ENCODE peak calls at places on chromosomes 11 and 22, in six cellular contexts. X is K562, P is upper lobe of left lung, T is endothelial cell of umbilical vein, Y is heart left ventricle, N is ovary. S is an unnamed sample. For H3K36me3, the result is how much of the 10 kb centered on the place peaks cover.

GRCh38 chr22:38069372-38070249 is 12.4 kb downstream of the PICK1 start:
- DNase-seq in N (peak), Y (peak), T (peak), P (no peak), X (peak), S (peak)

GRCh38 chr11:109439684-109440083 is 17.7 kb downstream of the C11orf87 start:
- DNase-seq in P (no peak), Y (no peak), X (no peak), T (no peak), N (no peak), S (no peak)

GRCh38 chr11:118216621-118217526 is 7.9 kb downstream of the JAML start:
- DNase-seq in N (no peak), P (no peak), T (peak), Y (no peak), X (no peak), S (no peak)

GRCh38 chr22:36433318-36434231 is 45.8 kb upstream of the MYH9 start:
- DNase-seq in Y (no peak), T (peak), X (no peak), N (no peak), P (no peak), S (peak)

GRCh38 chr22:38732251-38732815 is 23.5 kb downstream of the SUN2 start:
- DNase-seq in T (no peak), X (no peak), P (peak), Y (no peak), N (peak), S (peak)

GRCh38 chr11:130212431-130212961 is 52.9 kb downstream of the ST14 start:
- DNase-seq in Y (peak), T (no peak), X (no peak), N (no peak), P (no peak), S (no peak)

GRCh38 chr22:46578824-46579561 is 41.2 kb upstream of the GRAMD4 start:
- DNase-seq in Y (peak), X (no peak), T (no peak), N (no peak), P (peak), S (peak)

GRCh38 chr22:32801001-32801435 is 487 bp upstream of the TIMP3 start:
- DNase-seq in N (no peak), Y (no peak), T (no peak), P (no peak), X (no peak), S (no peak)

GRCh38 chr11:29989181-29989580 is 27.6 kb downstream of the KCNA4 start:
- DNase-seq in T (no peak), X (no peak), N (no peak), Y (no peak), P (no peak), S (no peak)

GRCh38 chr11:64234840-64235379 is 526 bp downstream of the VEGFB start:
- DNase-seq in T (no peak), P (peak), Y (peak), X (peak), N (peak), S (no peak)

GRCh38 chr11:111417011-111417765 is 38.1 kb upstream of the POU2AF1 start:
- DNase-seq in Y (no peak), T (no peak), N (no peak), X (no peak), P (no peak), S (no peak)

GRCh38 chr11:102528618-102529017 is 1.9 kb downstream of the MMP7 start:
- DNase-seq in P (no peak), Y (no peak), N (no peak), X (no peak), T (no peak), S (no peak)

GRCh38 chr22:19597399-19597735 is 73.2 kb upstream of the CLDN5 start:
- DNase-seq in X (peak), P (no peak), Y (no peak), T (peak), N (no peak), S (no peak)

GRCh38 chr22:40417041-40417440 is 46.6 kb downstream of the SGSM3 start:
- DNase-seq in T (no peak), P (peak), N (no peak), Y (no peak), X (no peak), S (no peak)

GRCh38 chr22:49915610-49916009 is 2.6 kb downstream of the ALG12 start:
- DNase-seq in X (no peak), Y (no peak), T (no peak), N (no peak), P (no peak), S (no peak)

GRCh38 chr11:124977006-124977405 is 23.0 kb downstream of the CCDC15 start:
- DNase-seq in Y (no peak), T (peak), X (no peak), P (no peak), N (no peak), S (no peak)

GRCh38 chr22:46074771-46075551 is 75.4 kb upstream of the PPARA start:
- DNase-seq in X (no peak), T (no peak), P (peak), N (peak), Y (no peak), S (peak)

GRCh38 chr22:50694766-50695420 is 22.3 kb downstream of the SHANK3 start:
- DNase-seq in P (no peak), T (no peak), N (peak), Y (no peak), X (no peak), S (peak)

GRCh38 chr11:73259406-73260126 is 12.6 kb upstream of the P2RY6 start:
- DNase-seq in P (no peak), X (no peak), N (no peak), T (no peak), Y (peak), S (no peak)

GRCh38 chr11:65440831-65441499 is 18.4 kb downstream of the NEAT1 start:
- DNase-seq in T (peak), X (no peak), N (no peak), Y (no peak), P (no peak), S (peak)

DNA sequence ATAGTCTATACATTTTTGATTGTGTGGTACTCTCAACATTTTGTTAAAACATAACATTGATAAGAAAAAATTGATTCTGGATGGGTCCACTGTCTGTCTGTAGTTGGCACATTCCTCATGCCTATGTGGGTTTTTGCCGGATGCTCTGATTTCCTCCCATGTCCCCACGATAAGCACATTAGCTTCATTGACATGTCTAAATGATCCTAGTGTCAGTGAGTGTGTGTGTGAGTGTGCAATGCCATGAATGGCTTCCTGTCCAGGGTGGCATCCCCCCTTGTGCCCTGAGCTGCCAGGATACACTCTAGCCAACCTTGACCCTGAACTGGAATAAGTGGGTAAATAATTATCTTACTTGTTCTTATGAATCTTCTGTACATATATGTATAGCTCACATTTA is 5.4 kb downstream of the SFI1 start:
- DNase-seq in N (no peak), Y (no peak), P (no peak), T (no peak), X (no peak), S (no peak)
- H3K36me3 ChIP-seq in N (under half), Y (under half), P (under half), T (under half), X (under half), S (under half)

DNA sequence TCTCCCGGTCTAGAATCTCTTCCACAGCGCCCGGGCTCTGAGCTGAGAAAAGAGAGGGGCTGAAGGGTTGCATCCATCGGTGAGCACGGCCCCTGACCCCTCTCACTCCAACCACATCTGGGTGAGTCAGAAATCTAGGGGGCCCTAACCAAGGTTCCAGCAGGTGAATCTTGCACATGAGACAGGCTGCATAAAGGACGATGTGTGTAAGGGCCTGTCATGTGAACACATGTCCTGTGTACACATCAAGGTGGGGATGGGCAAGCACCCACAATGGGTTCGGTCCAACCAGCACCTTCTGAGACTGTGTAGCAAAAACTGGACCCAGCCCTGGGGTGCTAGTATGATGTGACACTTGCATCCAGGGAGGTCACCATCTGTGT is 1.2 kb downstream of the BET1L start:
- DNase-seq in P (no peak), Y (no peak), X (no peak), N (peak), T (no peak), S (peak)
- TF ChIP-seq POLR2A in P (no peak), Y (no peak), X (no peak), N (no peak), T (no peak), S (no peak)

DNA sequence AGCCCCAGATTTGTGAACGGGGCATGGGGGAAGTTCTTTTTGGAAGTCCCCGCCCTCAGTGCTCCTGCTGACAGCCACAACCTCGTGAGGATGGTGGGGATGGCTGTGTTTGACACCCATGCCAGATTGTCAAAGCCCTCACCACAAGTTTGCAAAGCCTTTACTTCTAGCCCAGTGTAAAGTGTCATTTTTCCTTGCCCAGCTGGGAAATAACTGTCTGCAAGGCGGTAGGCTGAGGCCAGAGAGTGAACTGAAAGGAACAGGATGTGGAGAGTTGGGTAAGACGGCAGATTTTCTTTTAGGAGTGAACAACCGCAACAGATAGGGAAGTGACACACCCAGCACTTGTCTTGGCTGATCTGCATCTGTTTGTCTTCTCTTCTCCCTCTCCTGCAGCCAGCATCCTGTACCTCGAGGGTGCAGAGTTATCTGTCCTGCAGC is 13.6 kb downstream of the IL17RA start:
- DNase-seq in Y (no peak), X (no peak), T (no peak), N (no peak), P (no peak), S (no peak)
- H3K36me3 ChIP-seq in Y (under half), X (half or more), T (under half), N (under half), P (half or more), S (under half)

DNA sequence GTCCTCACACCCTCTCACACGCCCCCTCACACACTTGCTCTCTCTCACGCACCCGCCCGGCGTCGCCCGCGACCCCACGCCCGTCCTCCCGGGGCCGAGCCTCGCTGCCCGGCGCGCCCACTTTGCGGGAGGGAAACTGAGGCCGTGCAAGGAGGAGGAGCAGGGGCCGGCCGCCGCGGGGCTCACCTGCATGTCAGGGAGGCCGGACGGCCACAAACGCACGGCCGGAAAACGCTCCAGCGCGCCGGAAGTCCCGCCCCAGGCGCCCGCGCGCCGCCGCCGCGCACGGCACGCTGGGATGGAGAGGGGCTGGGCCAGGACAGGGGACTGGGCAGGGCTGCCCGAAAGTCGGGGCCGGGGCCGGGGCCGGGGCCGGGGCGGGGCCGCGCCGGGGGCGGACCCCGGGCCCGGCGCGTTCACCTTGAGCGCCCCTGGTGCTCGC is at the start of gene CHID1:
- DNase-seq in Y (peak), P (peak), N (peak), X (peak), T (peak), S (peak)
- TF ChIP-seq POLR2A in Y (peak), P (no peak), N (peak), X (peak), T (peak), S (no peak)

DNA sequence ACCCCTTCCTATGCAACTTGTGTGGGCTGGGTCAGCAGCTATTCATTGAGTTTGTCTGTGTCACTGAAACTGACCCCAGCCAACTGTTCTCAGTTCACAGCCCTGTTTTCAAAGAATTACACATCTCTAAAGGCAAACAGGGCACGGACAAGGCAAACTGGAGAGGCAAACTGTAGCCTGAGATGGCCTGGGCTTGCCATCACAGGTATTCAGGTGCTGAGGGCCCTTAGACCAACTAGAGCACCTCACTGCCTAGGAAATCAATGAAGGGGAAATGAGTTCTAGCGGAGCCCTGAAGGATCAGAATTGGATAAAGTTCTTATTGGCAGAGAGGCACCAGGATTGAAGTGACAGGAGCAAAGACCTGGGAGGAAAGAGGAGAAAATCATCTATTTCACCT is 24.0 kb downstream of the PIK3IP1 start:
- DNase-seq in Y (no peak), T (no peak), N (no peak), P (no peak), X (no peak), S (no peak)
- H3K36me3 ChIP-seq in Y (under half), T (under half), N (under half), P (half or more), X (under half), S (under half)

GRCh38 chr22:47655930-47656329 is 893.5 kb downstream of the TBC1D22A start:
- DNase-seq in P (no peak), N (no peak), T (no peak), X (no peak), Y (no peak), S (no peak)
- TF ChIP-seq POLR2A in P (no peak), N (no peak), T (no peak), X (no peak), Y (no peak), S (no peak)

DNA sequence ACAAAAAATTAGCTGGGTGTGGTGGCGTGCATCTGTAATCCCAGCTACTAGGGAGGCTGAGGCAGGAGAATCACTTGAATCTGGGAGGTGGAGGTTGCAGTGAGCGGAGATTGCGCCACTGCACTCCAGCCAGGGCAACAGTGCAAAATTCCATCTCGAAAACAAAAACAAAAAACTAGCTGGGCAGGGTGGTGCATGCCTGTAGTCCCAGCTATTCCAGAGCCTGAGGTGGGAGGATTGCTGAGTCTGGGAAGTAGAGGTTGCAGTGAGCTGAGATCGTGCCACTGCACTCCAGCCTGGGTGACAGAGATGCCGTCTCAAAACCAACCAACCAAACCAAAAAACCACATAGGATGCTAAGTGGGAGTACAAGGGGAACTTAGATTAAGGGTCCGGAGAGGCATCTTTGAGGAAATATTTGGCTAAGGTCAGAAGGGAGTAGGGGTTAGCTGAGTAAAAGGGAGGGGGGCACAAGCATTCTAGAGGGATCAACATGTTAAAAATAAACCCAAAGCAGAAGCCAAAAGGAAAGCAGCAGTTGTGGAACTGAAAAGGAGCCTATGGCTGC is 10.2 kb downstream of the PHF5A start:
- DNase-seq in Y (no peak), T (no peak), X (no peak), P (no peak), N (no peak), S (no peak)
- H3K36me3 ChIP-seq in Y (under half), T (under half), X (under half), P (half or more), N (under half), S (under half)

DNA sequence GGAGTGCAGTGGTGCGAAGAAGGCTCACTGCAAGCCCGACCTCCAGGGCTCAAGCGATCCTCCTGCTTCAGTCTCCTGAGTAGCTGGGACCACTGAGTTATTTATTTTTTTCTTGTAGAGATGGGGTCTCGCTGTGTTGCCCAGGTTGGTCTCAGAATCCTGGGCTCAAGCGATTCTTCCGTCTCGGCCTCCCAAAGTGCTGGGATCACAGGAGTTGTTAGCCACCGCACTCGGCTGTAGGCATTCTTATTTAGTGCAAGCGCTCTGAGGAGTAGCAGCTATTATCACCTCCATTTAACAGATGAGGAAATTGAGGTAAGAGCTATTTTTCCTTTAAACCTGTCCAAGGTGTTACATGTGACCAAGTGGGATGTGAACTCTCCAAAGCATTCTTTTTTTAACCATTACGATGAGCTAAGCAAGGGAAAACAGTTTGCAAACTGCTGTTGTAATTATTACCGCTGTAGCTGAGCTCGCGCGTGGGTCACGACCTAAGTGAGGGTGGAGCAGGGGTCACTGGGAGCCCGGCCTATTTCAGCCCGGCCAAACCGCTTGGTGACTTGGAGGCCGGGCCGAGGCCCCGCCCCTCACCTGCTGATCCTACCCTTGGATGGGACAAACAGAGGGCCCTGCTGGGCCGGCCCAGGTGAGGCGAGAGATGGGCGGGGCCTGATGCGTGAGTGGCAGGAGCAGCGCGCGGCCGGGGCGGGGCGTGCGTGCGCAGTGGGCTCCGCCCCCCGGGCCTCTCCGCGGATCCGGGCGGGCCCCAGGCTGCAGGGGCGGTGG is 449 bp upstream of the KREMEN1 start:
- DNase-seq in Y (peak), T (peak), P (peak), N (peak), X (peak), S (peak)
- TF ChIP-seq POLR2A in Y (no peak), T (no peak), P (no peak), N (no peak), X (no peak), S (no peak)

GRCh38 chr11:62545437-62546243 is 966 bp downstream of the AHNAK start:
- DNase-seq in N (peak), P (peak), T (peak), Y (peak), X (peak), S (peak)

GRCh38 chr11:62546937-62547625 is 475 bp upstream of the AHNAK start:
- DNase-seq in N (peak), X (no peak), T (peak), Y (no peak), P (peak), S (no peak)

GRCh38 chr11:62547691-62548281 is 1.2 kb upstream of the AHNAK start:
- DNase-seq in Y (peak), N (no peak), X (no peak), T (peak), P (no peak), S (peak)

GRCh38 chr11:62546244-62546936 is at the start of gene AHNAK:
- DNase-seq in Y (peak), P (peak), N (peak), X (peak), T (peak), S (peak)

DNA sequence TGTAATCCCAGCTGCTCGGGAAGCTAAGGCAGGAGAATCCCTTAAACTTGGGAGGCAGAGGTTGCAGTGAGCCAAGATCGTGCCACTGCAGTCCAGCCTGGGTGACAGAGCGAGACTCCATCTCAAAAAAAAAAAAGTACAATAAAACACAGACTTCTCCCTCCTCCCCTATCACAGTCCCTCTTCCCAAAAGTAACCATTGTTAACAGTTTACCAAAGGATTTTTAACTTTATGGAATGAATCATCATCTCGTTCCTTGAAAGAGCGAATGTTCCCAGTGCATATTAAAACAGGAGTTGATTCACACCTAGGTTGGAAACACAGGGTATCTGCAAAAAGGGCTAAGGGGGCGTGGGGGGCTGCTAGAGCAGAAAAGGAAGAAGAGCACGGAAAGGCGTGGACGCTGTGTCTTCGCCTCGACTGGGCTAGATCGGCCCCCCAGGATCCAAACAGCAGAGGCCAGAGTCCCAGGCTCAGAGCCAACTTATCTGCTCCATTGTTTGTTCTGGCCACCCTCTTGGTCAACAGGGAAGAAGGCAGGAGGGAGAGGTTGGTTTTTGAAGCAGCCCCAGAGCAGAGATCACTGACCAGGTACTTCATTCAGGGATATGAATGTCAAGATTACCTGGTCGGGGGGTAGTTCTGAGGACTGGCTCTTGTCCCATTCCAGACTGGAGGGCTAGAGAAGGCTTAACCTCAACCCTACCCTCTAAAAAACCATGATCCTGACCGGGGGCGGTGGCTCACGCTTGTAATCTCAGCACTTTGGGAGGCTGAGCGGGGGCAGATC is 2.1 kb upstream of the AHNAK start:
- DNase-seq in N (peak), X (no peak), Y (no peak), P (no peak), T (peak), S (peak)
- H3K36me3 ChIP-seq in N (under half), X (under half), Y (under half), P (under half), T (under half), S (under half)